ENCODE peak calls at places on chromosomes 1 and 21, in six cellular contexts. R is HepG2, S is GM12892, K is K562, F is H1, I is GM12878. J is an unnamed sample.
A peak's percentile ranks its signal among the peaks of the same experiment; 100 is the strongest.

GRCh38 chr1:3903141-3904005 is 3.3 kb upstream of the C1orf174 start:
- DNase-seq in R (peak; percentile 57), F (no peak), S (no peak), I (no peak), K (no peak), J (no peak)

GRCh38 chr1:17194981-17195528 is 9.9 kb upstream of the PADI1 start:
- DNase-seq in F (peak; percentile 43), K (no peak), I (no peak), S (no peak), R (no peak), J (no peak)

GRCh38 chr21:35924714-35925301 is 135.5 kb downstream of the SETD4 start:
- DNase-seq in K (no peak), R (no peak), I (no peak), S (no peak), F (no peak), J (no peak)

GRCh38 chr1:248696261-248696660 is 6.3 kb downstream of the OR14I1 start:
- DNase-seq in I (no peak), K (peak; percentile 15), R (peak; percentile 63), F (no peak), S (no peak), J (no peak)

GRCh38 chr1:38052750-38053415 is 6.3 kb upstream of the POU3F1 start:
- DNase-seq in S (no peak), F (peak; percentile 68), I (peak; percentile 58), R (no peak), K (peak; percentile 47), J (peak; percentile 49)

GRCh38 chr1:114342376-114342775 is 168.6 kb downstream of the TRIM33 start:
- DNase-seq in I (no peak), K (no peak), R (no peak), S (no peak), F (peak; percentile 20), J (no peak)

GRCh38 chr1:203440780-203441179 is 34.8 kb upstream of the PRELP start:
- DNase-seq in I (no peak), R (no peak), S (no peak), F (no peak), K (no peak), J (no peak)

GRCh38 chr1:84715620-84716019 is 25.4 kb upstream of the SSX2IP start:
- DNase-seq in S (no peak), R (no peak), I (no peak), F (no peak), K (no peak), J (no peak)

GRCh38 chr1:209404577-209404976 is 178.9 kb upstream of the CAMK1G start:
- DNase-seq in F (no peak), R (no peak), K (no peak), I (no peak), S (no peak), J (no peak)

GRCh38 chr1:171142451-171143121 is 42.5 kb upstream of the FMO2 start:
- DNase-seq in I (no peak), S (no peak), F (no peak), K (no peak), R (no peak), J (no peak)

GRCh38 chr1:230807029-230807428 is 59.8 kb downstream of the CAPN9 start:
- DNase-seq in F (peak; percentile 8), S (no peak), K (no peak), I (no peak), R (no peak), J (no peak)

GRCh38 chr1:9689971-9690381 is 38.4 kb downstream of the PIK3CD start:
- DNase-seq in S (no peak), K (peak; percentile 46), I (no peak), F (peak; percentile 72), R (no peak), J (no peak)

GRCh38 chr1:219159946-219160645 is 13.6 kb upstream of the LYPLAL1 start:
- DNase-seq in K (peak; percentile 28), R (no peak), F (no peak), I (no peak), S (no peak), J (no peak)

GRCh38 chr1:232635778-232636356 is 5.9 kb upstream of the SIPA1L2 start:
- DNase-seq in F (no peak), I (no peak), K (peak; percentile 45), S (peak; percentile 7), R (peak; percentile 23), J (peak; percentile 24)

GRCh38 chr1:12448746-12449177 is 169.2 kb downstream of the DHRS3 start:
- DNase-seq in R (no peak), S (no peak), K (peak; percentile 88), I (no peak), F (no peak), J (no peak)

GRCh38 chr1:205147191-205147590 is 25.4 kb upstream of the RBBP5 start:
- DNase-seq in I (no peak), S (no peak), F (no peak), R (no peak), K (no peak), J (no peak)

GRCh38 chr1:223860051-223860559 is 14.4 kb upstream of the TP53BP2 start:
- DNase-seq in R (no peak), I (no peak), F (no peak), K (no peak), S (no peak), J (no peak)

GRCh38 chr1:1324524-1325287 is at the start of the genes CPTP and INTS11:
- DNase-seq in K (peak; percentile 99), S (peak; percentile 99), I (peak; percentile 61), F (peak; percentile 94), R (peak; percentile 79), J (peak; percentile 100)
- TF ChIP-seq POLR2A in K (peak; percentile 89), S (peak; percentile 83), I (peak; percentile 92), F (no peak), R (no peak), J (peak; percentile 60)

DNA sequence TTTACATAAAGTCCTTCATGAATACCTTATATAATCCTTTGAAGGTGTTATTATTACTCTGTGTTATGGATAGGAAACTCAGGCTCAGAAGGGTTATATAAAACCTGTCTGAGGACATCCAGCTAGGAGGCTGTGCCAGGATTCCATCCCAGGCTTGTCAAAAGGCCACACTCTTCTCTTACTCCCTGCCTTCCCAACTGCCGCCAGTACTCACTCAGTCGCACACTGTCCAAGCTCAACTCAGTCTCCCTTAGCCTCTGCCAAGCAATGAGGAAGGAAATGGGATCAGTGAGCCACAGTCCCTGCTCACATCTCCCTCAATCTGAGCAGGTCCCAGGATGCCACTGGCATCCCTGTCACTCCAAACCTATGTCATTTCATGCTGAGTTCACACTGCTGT is 94.4 kb downstream of the NAV1 start:
- DNase-seq in S (no peak), F (no peak), K (no peak), I (no peak), R (no peak), J (no peak)
- TF ChIP-seq TAF1 in S (no peak), F (no peak), K (no peak), I (no peak), R (no peak), J (no peak)

GRCh38 chr1:155981266-155982088 is 3.1 kb upstream of the ARHGEF2 start:
- DNase-seq in R (peak; percentile 54), S (no peak), I (no peak), F (no peak), K (peak; percentile 65), J (no peak)

GRCh38 chr1:155978325-155978972 is at the start of gene ARHGEF2:
- DNase-seq in K (peak; percentile 88), I (no peak), S (peak; percentile 92), R (no peak), F (peak; percentile 90), J (peak; percentile 91)

GRCh38 chr1:155977607-155978324 is 581 bp downstream of the ARHGEF2 start:
- DNase-seq in I (no peak), F (peak; percentile 71), S (no peak), K (peak; percentile 71), R (no peak), J (peak; percentile 54)

GRCh38 chr1:155978973-155979429 is 654 bp upstream of the ARHGEF2 start:
- DNase-seq in I (no peak), R (no peak), S (no peak), F (no peak), K (peak; percentile 60), J (no peak)

GRCh38 chr1:155979525-155980343 is 1.4 kb upstream of the ARHGEF2 start:
- DNase-seq in F (no peak), R (no peak), K (peak; percentile 81), I (no peak), S (no peak), J (no peak)
- TF ChIP-seq POLR2A in F (no peak), R (no peak), K (peak; percentile 52), I (peak; percentile 77), S (no peak), J (no peak)

GRCh38 chr1:8551613-8552093 is 233.7 kb downstream of the SLC45A1 start:
- DNase-seq in K (no peak), I (no peak), F (no peak), R (peak; percentile 68), S (no peak), J (no peak)

GRCh38 chr1:8552135-8552534 is 234.2 kb downstream of the SLC45A1 start:
- DNase-seq in K (no peak), F (no peak), I (no peak), S (no peak), R (peak; percentile 68), J (no peak)

GRCh38 chr1:8555582-8555981 is 237.7 kb downstream of the SLC45A1 start:
- DNase-seq in F (no peak), R (no peak), S (no peak), I (no peak), K (no peak), J (no peak)

GRCh38 chr1:8552820-8553397 is 235.0 kb downstream of the SLC45A1 start:
- DNase-seq in I (no peak), F (no peak), K (no peak), S (no peak), R (no peak), J (no peak)

DNA sequence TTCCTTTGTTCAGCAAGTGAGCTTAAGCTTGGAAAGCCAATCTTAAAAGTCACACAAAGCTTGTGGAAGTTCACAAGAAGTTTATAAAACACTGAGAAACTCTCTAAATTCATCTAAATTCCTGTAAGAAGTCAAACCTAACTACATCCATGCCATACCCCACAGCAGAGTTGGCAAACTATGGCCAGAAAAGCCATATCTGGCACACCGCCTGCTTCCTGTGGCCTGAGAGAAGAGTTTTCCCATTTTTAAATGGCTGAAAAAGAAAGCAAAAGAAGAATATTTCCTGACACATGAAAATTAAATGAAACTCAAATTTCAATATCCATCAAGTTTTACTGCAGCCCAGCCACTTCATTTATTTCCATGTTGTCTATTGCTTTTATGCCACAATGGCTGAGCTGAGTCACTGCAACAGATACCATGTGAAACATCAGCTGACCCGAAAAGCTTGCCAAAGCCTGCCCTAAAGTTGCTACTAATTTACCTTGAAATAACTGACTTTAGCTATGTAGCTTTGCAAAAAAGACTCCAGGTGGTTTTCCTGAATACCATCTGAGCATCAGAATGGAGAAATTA is 237.1 kb downstream of the SLC45A1 start:
- DNase-seq in F (no peak), I (no peak), K (no peak), S (no peak), R (no peak), J (no peak)
- TF ChIP-seq TAF1 in F (no peak), I (no peak), K (no peak), S (no peak), R (no peak), J (no peak)

J was measured in GM12891.